ENCODE peak calls at places on chromosomes 5 and 9, in ten cellular contexts. R, C, X, T, L, Z, F, S, E and D are unnamed samples.

GRCh38 chr9:20043035-20043434 is 254.2 kb upstream of the SLC24A2 start:
- DNase-seq in R (no peak), C (no peak), X (no peak), T (no peak), L (no peak), Z (no peak), F (no peak), S (no peak), E (no peak), D (no peak)

GRCh38 chr5:146706321-146706972 is 172.1 kb downstream of the PPP2R2B start:
- DNase-seq in R (no peak), C (no peak), X (no peak), T (no peak), L (no peak), Z (no peak), F (no peak), S (no peak), E (no peak), D (no peak)

GRCh38 chr5:36173426-36173825 is 21.5 kb downstream of the SKP2 start:
- DNase-seq in R (no peak), C (no peak), X (no peak), T (no peak), L (no peak), Z (no peak), F (no peak), S (no peak), E (no peak), D (no peak)

GRCh38 chr5:168578506-168579205 is 512 bp downstream of the PANK3 start:
- DNase-seq in R (no peak), C (peak), X (no peak), T (no peak), L (no peak), Z (peak), F (no peak), S (no peak), E (no peak), D (peak)

GRCh38 chr5:137221914-137222313 is 277.2 kb downstream of the SPOCK1 start:
- DNase-seq in R (no peak), C (no peak), X (no peak), T (no peak), L (no peak), Z (no peak), F (no peak), S (no peak), E (no peak), D (no peak)

GRCh38 chr5:180801596-180802324 is 846 bp downstream of the MGAT1 start:
- DNase-seq in R (no peak), C (peak), X (no peak), T (no peak), L (no peak), Z (no peak), F (no peak), S (no peak), E (peak), D (no peak)

GRCh38 chr5:40679998-40680681 is 425 bp downstream of the PTGER4 start:
- DNase-seq in R (peak), C (no peak), X (peak), T (no peak), L (no peak), Z (peak), F (no peak), S (no peak), E (no peak), D (no peak)

GRCh38 chr9:127183814-127184582 is 61.6 kb upstream of the ANGPTL2 start:
- DNase-seq in R (peak), C (no peak), X (peak), T (peak), L (peak), Z (no peak), F (peak), S (no peak), E (no peak), D (no peak)

GRCh38 chr5:58502032-58502431 is 10.8 kb downstream of the GAPT start:
- DNase-seq in R (no peak), C (no peak), X (no peak), T (no peak), L (no peak), Z (no peak), F (no peak), S (no peak), E (no peak), D (no peak)

GRCh38 chr9:91758491-91758981 is 191.5 kb downstream of the ROR2 start:
- DNase-seq in R (peak), C (peak), X (no peak), T (peak), L (no peak), Z (peak), F (peak), S (peak), E (no peak), D (peak)

GRCh38 chr5:84383296-84383815 is 1.3 kb downstream of the EDIL3 start:
- DNase-seq in R (peak), C (no peak), X (no peak), T (no peak), L (no peak), Z (peak), F (no peak), S (no peak), E (no peak), D (no peak)

GRCh38 chr5:28215091-28215490 is 1176.7 kb upstream of the CDH9 start:
- DNase-seq in R (no peak), C (no peak), X (no peak), T (no peak), L (no peak), Z (no peak), F (no peak), S (no peak), E (no peak), D (no peak)

GRCh38 chr5:38780950-38781349 is 64.9 kb upstream of the OSMR start:
- DNase-seq in R (no peak), C (peak), X (peak), T (no peak), L (no peak), Z (no peak), F (peak), S (no peak), E (peak), D (peak)

GRCh38 chr5:956941-957729 is 51.5 kb upstream of the NKD2 start:
- DNase-seq in R (peak), C (no peak), X (no peak), T (peak), L (peak), Z (no peak), F (peak), S (no peak), E (no peak), D (peak)

GRCh38 chr9:126773004-126773607 is 31.7 kb upstream of the ZBTB43 start:
- DNase-seq in R (no peak), C (peak), X (no peak), T (peak), L (no peak), Z (no peak), F (peak), S (no peak), E (no peak), D (no peak)

GRCh38 chr9:137615387-137615871 is 3.4 kb upstream of the EHMT1 start:
- DNase-seq in R (no peak), C (no peak), X (no peak), T (no peak), L (no peak), Z (no peak), F (no peak), S (no peak), E (no peak), D (no peak)

GRCh38 chr5:17087035-17087434 is 130.4 kb upstream of the BASP1 start:
- DNase-seq in R (no peak), C (no peak), X (no peak), T (no peak), L (no peak), Z (no peak), F (peak), S (no peak), E (no peak), D (peak)

GRCh38 chr5:135462304-135462703 is 10.2 kb upstream of the TIFAB start:
- DNase-seq in R (peak), C (peak), X (no peak), T (peak), L (no peak), Z (peak), F (peak), S (peak), E (peak), D (peak)

GRCh38 chr5:157603333-157604190 is 28.0 kb upstream of the ADAM19 start:
- DNase-seq in R (no peak), C (peak), X (no peak), T (peak), L (peak), Z (no peak), F (peak), S (peak), E (no peak), D (peak)

GRCh38 chr9:37784291-37784639 is 599 bp downstream of the EXOSC3 start:
- DNase-seq in R (no peak), C (peak), X (no peak), T (no peak), L (no peak), Z (no peak), F (no peak), S (no peak), E (no peak), D (no peak)

GRCh38 chr5:127492854-127493738 is 24.3 kb upstream of the PRRC1 start:
- DNase-seq in R (peak), C (peak), X (no peak), T (peak), L (no peak), Z (no peak), F (peak), S (peak), E (no peak), D (peak)

GRCh38 chr9:69758981-69759477 is 782 bp downstream of the PTAR1 start:
- DNase-seq in R (no peak), C (peak), X (no peak), T (no peak), L (no peak), Z (no peak), F (peak), S (no peak), E (no peak), D (peak)

GRCh38 chr5:42467572-42467971 is 44.3 kb downstream of the GHR start:
- DNase-seq in R (no peak), C (no peak), X (no peak), T (no peak), L (no peak), Z (no peak), F (no peak), S (no peak), E (no peak), D (no peak)

GRCh38 chr5:54013556-54014157 is 296.7 kb downstream of the ARL15 start:
- DNase-seq in R (no peak), C (peak), X (no peak), T (peak), L (peak), Z (no peak), F (peak), S (peak), E (no peak), D (peak)

GRCh38 chr5:80713640-80714039 is 58.9 kb upstream of the DHFR start:
- DNase-seq in R (no peak), C (no peak), X (no peak), T (no peak), L (no peak), Z (no peak), F (no peak), S (no peak), E (no peak), D (no peak)